ENCODE peak calls at places on chromosomes 6 and 20, in nine cellular contexts. B is H1; G is CD8-positive, alpha-beta memory T cell; P is neural progenitor cell; M is fibroblast of lung; W is GM23338; K is heart right ventricle; O is colonic mucosa; F is lower lobe of right lung. U is an unnamed sample.

GRCh38 chr6:157613011-157613522 is 210.0 kb upstream of the SNX9 start:
- DNase-seq in B (no peak), P (no peak), K (no peak), F (no peak), M (peak), W (no peak), O (no peak), G (no peak), U (no peak)

GRCh38 chr6:150202404-150202803 is 59.6 kb downstream of the PPP1R14C start:
- DNase-seq in W (no peak), O (peak), P (no peak), G (no peak), M (peak), B (no peak), F (no peak), K (no peak), U (no peak)

GRCh38 chr20:18466574-18466893 is 296 bp downstream of the DZANK1 start:
- DNase-seq in B (no peak), M (no peak), P (no peak), O (no peak), F (no peak), K (no peak), G (no peak), W (no peak), U (peak)

GRCh38 chr6:19153270-19153980 is 683.7 kb upstream of the ID4 start:
- DNase-seq in B (no peak), O (no peak), K (no peak), M (peak), F (no peak), P (no peak), W (no peak), G (no peak), U (no peak)

GRCh38 chr20:47061549-47061948 is 166.9 kb downstream of the EYA2 start:
- DNase-seq in K (no peak), B (no peak), W (no peak), P (no peak), G (no peak), M (no peak), F (no peak), O (no peak), U (no peak)

GRCh38 chr6:137218473-137218916 is 690 bp downstream of the IFNGR1 start:
- DNase-seq in O (peak), M (peak), B (no peak), K (no peak), G (peak), W (peak), P (peak), F (no peak), U (peak)

GRCh38 chr20:17856024-17856564 is 112.5 kb downstream of the SNX5 start:
- DNase-seq in F (no peak), W (no peak), O (peak), G (no peak), P (no peak), K (no peak), M (no peak), B (no peak), U (no peak)

GRCh38 chr6:154476494-154476893 is 34.0 kb downstream of the CNKSR3 start:
- DNase-seq in G (no peak), B (no peak), K (no peak), M (no peak), O (no peak), W (no peak), F (no peak), P (no peak), U (no peak)

GRCh38 chr6:152642578-152643375 is 5.6 kb upstream of the SYNE1 start:
- DNase-seq in G (no peak), F (peak), B (peak), P (peak), W (peak), O (peak), M (peak), K (peak), U (peak)

GRCh38 chr6:104940238-104940880 is 16.5 kb upstream of the LIN28B start:
- DNase-seq in F (no peak), M (no peak), G (no peak), P (peak), O (no peak), K (no peak), W (peak), B (peak), U (no peak)

GRCh38 chr6:24329022-24329421 is 28.8 kb downstream of the DCDC2 start:
- DNase-seq in W (no peak), M (peak), F (no peak), G (no peak), P (no peak), K (no peak), O (no peak), B (no peak), U (no peak)

GRCh38 chr6:157188213-157188612 is 135.1 kb downstream of the TMEM242 start:
- DNase-seq in M (peak), O (no peak), K (no peak), F (no peak), P (no peak), W (no peak), B (no peak), G (no peak), U (no peak)

GRCh38 chr6:24663198-24663597 is 3.5 kb downstream of the TDP2 start:
- DNase-seq in F (no peak), B (no peak), G (no peak), O (no peak), W (no peak), K (no peak), M (no peak), P (no peak), U (no peak)

GRCh38 chr6:53916804-53917463 is 122.1 kb downstream of the LRRC1 start:
- DNase-seq in P (no peak), F (no peak), G (no peak), W (no peak), B (no peak), K (no peak), M (no peak), O (no peak), U (no peak)

GRCh38 chr6:5416250-5416649 is 154.9 kb downstream of the FARS2 start:
- DNase-seq in K (no peak), G (no peak), W (no peak), O (no peak), B (no peak), F (no peak), M (no peak), P (no peak), U (no peak)

GRCh38 chr6:26394289-26394688 is 7.8 kb upstream of the BTN3A1 start:
- DNase-seq in O (peak), P (no peak), M (peak), W (no peak), G (no peak), K (no peak), B (no peak), F (no peak), U (no peak)

GRCh38 chr20:25269057-25269832 is 21.4 kb downstream of the PYGB start:
- DNase-seq in G (no peak), W (no peak), K (no peak), F (no peak), O (peak), P (no peak), M (no peak), B (peak), U (no peak)

GRCh38 chr6:53309059-53309896 is 39.5 kb downstream of the ELOVL5 start:
- DNase-seq in M (peak), P (no peak), W (no peak), O (no peak), F (no peak), G (no peak), B (no peak), K (no peak), U (no peak)

GRCh38 chr20:2144850-2145249 is 43.2 kb downstream of the STK35 start:
- DNase-seq in W (peak), K (no peak), O (no peak), F (no peak), P (no peak), M (no peak), G (no peak), B (no peak), U (no peak)

GRCh38 chr20:34996243-34996984 is 40.7 kb downstream of the MYH7B start:
- DNase-seq in G (no peak), O (no peak), B (no peak), F (no peak), M (no peak), P (no peak), W (no peak), K (no peak), U (no peak)

GRCh38 chr20:24694727-24695528 is 225.5 kb downstream of the SYNDIG1 start:
- DNase-seq in G (no peak), F (no peak), K (no peak), P (no peak), O (no peak), B (peak), M (no peak), W (no peak), U (no peak)

GRCh38 chr6:17584241-17584803 is 15.8 kb upstream of the FAM8A1 start:
- DNase-seq in P (peak), M (peak), O (no peak), B (no peak), K (no peak), G (peak), W (peak), F (no peak), U (no peak)

GRCh38 chr20:47459344-47460073 is 42.2 kb upstream of the NCOA3 start:
- DNase-seq in P (no peak), B (no peak), K (no peak), O (no peak), F (no peak), G (no peak), W (no peak), M (no peak), U (no peak)

GRCh38 chr6:142702501-142703460 is 242.2 kb downstream of the HIVEP2 start:
- DNase-seq in B (no peak), M (no peak), W (peak), P (peak), G (no peak), F (peak), O (peak), K (peak), U (peak)

GRCh38 chr6:25050356-25050755 is 114.6 kb upstream of the RIPOR2 start:
- DNase-seq in M (peak), K (no peak), G (no peak), F (no peak), P (no peak), W (no peak), B (no peak), O (no peak), U (no peak)

GRCh38 chr6:136728033-136728939 is 64.0 kb downstream of the MAP3K5 start:
- DNase-seq in P (no peak), G (no peak), O (no peak), W (no peak), B (no peak), K (no peak), M (no peak), F (no peak), U (no peak)

GRCh38 chr6:118894425-118895240 is 681 bp downstream of the ASF1A start:
- DNase-seq in O (peak), M (peak), G (peak), F (peak), K (peak), P (peak), B (peak), W (peak), U (peak)

GRCh38 chr6:45072673-45073072 is 255.5 kb upstream of the RUNX2 start:
- DNase-seq in K (no peak), P (no peak), M (peak), W (no peak), B (no peak), O (no peak), F (no peak), G (no peak), U (no peak)

GRCh38 chr20:57384486-57384885 is 6.7 kb upstream of the RBM38 start:
- DNase-seq in O (peak), M (no peak), K (no peak), W (no peak), B (no peak), P (no peak), F (no peak), G (no peak), U (no peak)

GRCh38 chr20:39661833-39662232 is 699.7 kb downstream of the DHX35 start:
- DNase-seq in W (no peak), M (peak), P (no peak), K (no peak), O (no peak), F (no peak), B (no peak), G (no peak), U (no peak)

DNA sequence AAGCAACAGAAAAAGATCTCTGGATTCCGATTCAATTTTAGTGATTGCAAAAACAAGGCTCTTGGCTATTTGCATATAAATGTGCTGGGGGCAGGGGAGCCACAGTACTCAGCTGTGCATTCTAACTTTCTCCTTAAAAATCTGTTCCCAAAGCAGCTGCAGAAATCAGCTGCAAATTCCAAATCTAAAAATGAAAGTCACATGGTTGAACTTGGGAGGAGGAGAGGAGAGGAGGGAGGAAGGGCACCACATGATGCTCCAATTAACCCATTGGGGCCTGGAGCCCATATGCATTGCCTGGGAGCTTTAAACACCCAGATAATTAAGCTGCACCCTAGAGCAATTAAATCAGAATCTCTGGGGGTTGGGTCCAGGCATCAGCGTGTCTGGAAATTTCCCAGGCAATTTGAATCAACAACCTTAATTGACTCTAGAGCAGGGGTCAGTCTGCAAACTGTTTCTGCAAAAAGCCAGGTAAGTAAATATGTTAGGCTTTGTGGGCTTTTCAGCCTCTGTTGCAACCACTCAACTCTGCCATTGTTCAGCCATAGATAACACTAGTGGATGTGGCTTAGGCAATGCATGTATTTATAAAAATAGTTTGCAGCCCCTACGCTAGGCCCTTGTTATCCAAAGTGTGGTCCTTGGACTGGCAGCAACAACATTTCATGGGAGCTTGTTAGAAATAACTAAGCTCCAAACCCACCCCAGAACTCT is 508.1 kb downstream of the KIF16B start:
- DNase-seq in P (no peak), B (no peak), F (no peak), O (no peak), G (no peak), K (no peak), W (peak), M (no peak), U (no peak)
- H3K27ac ChIP-seq in P (no peak), B (no peak), F (no peak), O (no peak), G (no peak), K (no peak), W (peak), M (no peak), U (no peak)

GRCh38 chr20:44431502-44432234 is 44.0 kb upstream of the TTPAL start:
- DNase-seq in K (no peak), W (peak), G (no peak), B (no peak), P (no peak), M (peak), O (no peak), F (no peak), U (no peak)
- H3K27ac ChIP-seq in K (no peak), W (no peak), G (no peak), B (no peak), P (no peak), M (no peak), O (peak), F (no peak), U (no peak)

DNA sequence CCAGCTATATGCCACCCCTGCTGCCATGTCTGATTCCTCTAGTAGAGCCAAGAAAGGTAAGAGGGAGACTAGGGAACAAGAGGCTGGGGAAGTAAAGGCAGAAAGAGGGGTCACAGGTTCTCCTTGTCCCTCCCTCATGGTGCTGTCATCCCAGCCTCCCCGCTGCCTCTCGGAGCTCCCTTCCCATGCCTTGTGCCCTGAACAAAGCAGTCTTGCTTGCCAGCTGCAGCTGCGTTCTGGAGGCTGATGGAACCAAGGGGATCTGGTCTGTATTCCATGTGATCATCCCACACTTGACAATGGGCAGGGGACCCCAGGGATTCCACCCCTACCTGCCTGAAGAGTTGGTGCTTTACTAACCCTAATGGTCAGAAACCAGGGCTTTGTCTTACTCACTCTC is 61.4 kb downstream of the DAAM2 start:
- DNase-seq in B (no peak), F (no peak), O (no peak), W (no peak), M (no peak), K (no peak), P (no peak), G (no peak), U (peak)
- H3K27ac ChIP-seq in B (no peak), F (no peak), O (no peak), W (no peak), M (no peak), K (no peak), P (no peak), G (no peak), U (peak)

DNA sequence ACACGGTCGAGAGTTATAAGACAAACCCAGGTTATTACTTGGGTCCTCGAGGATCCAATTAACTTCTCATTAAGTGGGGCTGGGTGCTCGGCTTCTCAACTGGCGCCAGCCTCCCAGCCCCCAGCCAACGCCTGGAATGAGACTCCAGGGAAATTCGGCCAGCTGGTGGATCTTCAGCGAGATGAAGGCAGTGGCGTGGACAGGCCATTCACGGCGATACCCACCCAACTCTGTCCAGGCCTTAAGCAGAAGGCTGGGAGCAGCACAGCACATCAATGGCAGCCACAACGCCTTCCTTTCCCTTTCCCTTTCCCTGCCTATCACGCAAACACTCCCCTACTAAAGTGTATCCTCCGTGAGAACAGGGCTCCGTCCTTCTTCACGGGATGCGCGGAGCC is 852 bp downstream of the METTL24 start:
- DNase-seq in K (no peak), W (no peak), M (no peak), B (no peak), O (no peak), G (no peak), P (no peak), F (no peak), U (no peak)
- H3K27ac ChIP-seq in K (no peak), W (no peak), M (no peak), B (no peak), O (peak), G (no peak), P (no peak), F (peak), U (no peak)

DNA sequence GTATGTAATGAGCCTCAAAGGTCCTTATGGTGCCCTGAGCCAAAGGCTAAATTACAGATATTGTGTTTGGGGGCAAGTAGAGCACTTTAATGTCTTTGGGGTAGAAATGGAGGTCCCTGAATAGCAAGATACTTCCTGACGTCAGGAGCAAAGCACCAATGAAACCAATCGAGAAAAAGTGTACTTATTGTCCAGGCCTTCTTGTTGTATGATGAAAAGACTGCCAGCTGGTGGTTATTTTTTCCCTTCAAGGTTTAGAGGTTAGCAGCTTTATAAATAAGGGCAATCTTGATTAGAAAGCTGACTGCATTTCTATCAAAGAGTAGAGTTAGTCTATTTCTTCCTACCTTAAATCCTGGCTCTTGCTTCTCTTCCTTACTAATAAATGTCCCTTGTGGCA is 76.1 kb upstream of the HSF2 start:
- DNase-seq in O (no peak), M (no peak), K (no peak), B (no peak), G (no peak), P (no peak), F (no peak), W (no peak), U (no peak)
- H3K27ac ChIP-seq in O (no peak), M (no peak), K (no peak), B (no peak), G (no peak), P (no peak), F (no peak), W (no peak), U (no peak)

GRCh38 chr6:16427124-16427523 is 188.7 kb downstream of the GMPR start:
- DNase-seq in W (no peak), G (no peak), O (no peak), K (no peak), F (no peak), B (no peak), M (no peak), P (no peak), U (no peak)
- H3K27ac ChIP-seq in W (no peak), G (no peak), O (no peak), K (no peak), F (no peak), B (no peak), M (no peak), P (no peak), U (no peak)

U was measured in substantia nigra.